ENCODE peak calls at places on chromosome 16, in six cellular contexts. N is Caco-2, J is mucosa of descending colon, W is uterus, X is GM23248, I is cardiac muscle cell. R is an unnamed sample. For H3K4me1, the result is how much of the 10 kb centered on the place peaks cover.

GRCh38 chr16:22420606-22421135 is 46.3 kb upstream of the CDR2 start:
- DNase-seq in X (no peak), I (no peak), N (no peak), J (no peak), W (no peak), R (no peak)

GRCh38 chr16:58329147-58329546 is 34.3 kb upstream of the PRSS54 start:
- DNase-seq in N (no peak), I (peak), J (no peak), X (peak), W (no peak), R (no peak)

GRCh38 chr16:83113317-83113716 is 486.5 kb downstream of the CDH13 start:
- DNase-seq in I (peak), X (peak), N (peak), J (no peak), W (no peak), R (no peak)

GRCh38 chr16:77330332-77331043 is 104.3 kb downstream of the ADAMTS18 start:
- DNase-seq in J (no peak), I (no peak), W (no peak), X (no peak), N (no peak), R (no peak)

GRCh38 chr16:46801428-46802049 is 29.4 kb downstream of the C16orf87 start:
- DNase-seq in X (peak), J (no peak), I (peak), N (no peak), W (no peak), R (no peak)

GRCh38 chr16:56477096-56477878 is 25.9 kb downstream of the OGFOD1 start:
- DNase-seq in X (peak), J (no peak), W (no peak), I (peak), N (no peak), R (no peak)

GRCh38 chr16:86363836-86364618 is 146.3 kb upstream of the FOXF1 start:
- DNase-seq in J (no peak), X (peak), I (peak), N (no peak), W (no peak), R (no peak)

GRCh38 chr16:4748682-4749411 is 14.5 kb downstream of the DNAAF8 start:
- DNase-seq in N (no peak), I (no peak), W (no peak), X (no peak), J (no peak), R (no peak)

GRCh38 chr16:14505846-14506245 is 124.2 kb downstream of the PARN start:
- DNase-seq in I (peak), N (no peak), W (no peak), X (peak), J (no peak), R (no peak)

GRCh38 chr16:71927383-71927782 is 32.1 kb downstream of the IST1 start:
- DNase-seq in N (no peak), I (peak), W (peak), X (peak), J (no peak), R (peak)

GRCh38 chr16:48534601-48535340 is 75.2 kb downstream of the N4BP1 start:
- DNase-seq in I (no peak), X (no peak), N (no peak), W (no peak), J (no peak), R (no peak)

GRCh38 chr16:47254771-47255170 is 111.0 kb upstream of the NETO2 start:
- DNase-seq in X (no peak), I (no peak), N (no peak), J (no peak), W (no peak), R (no peak)

GRCh38 chr16:78650675-78651074 is 551.2 kb downstream of the WWOX start:
- DNase-seq in W (no peak), I (no peak), X (no peak), N (no peak), J (no peak), R (no peak)

GRCh38 chr16:610513-611381 is 20.0 kb upstream of the WFIKKN1 start:
- DNase-seq in X (peak), W (no peak), I (no peak), N (no peak), J (peak), R (no peak)

GRCh38 chr16:68364601-68364998 is 53.8 kb downstream of the PRMT7 start:
- DNase-seq in W (no peak), X (peak), N (no peak), I (peak), J (peak), R (no peak)

GRCh38 chr16:69443809-69444611 is 19.6 kb downstream of the CYB5B start:
- DNase-seq in J (no peak), W (peak), I (peak), N (no peak), X (peak), R (no peak)

GRCh38 chr16:81632392-81633146 is 146.5 kb upstream of the PLCG2 start:
- DNase-seq in X (peak), W (no peak), N (no peak), J (no peak), I (peak), R (peak)

GRCh38 chr16:50489187-50489586 is 59.0 kb upstream of the NKD1 start:
- DNase-seq in X (no peak), I (no peak), W (no peak), J (no peak), N (no peak), R (no peak)

GRCh38 chr16:24737391-24737871 is 8.0 kb downstream of the TNRC6A start:
- DNase-seq in I (peak), W (no peak), X (peak), J (no peak), N (no peak), R (no peak)

GRCh38 chr16:48556913-48557351 is 53.0 kb downstream of the N4BP1 start:
- DNase-seq in N (no peak), I (peak), X (peak), J (no peak), W (no peak), R (no peak)

GRCh38 chr16:63530974-63531373 is 1494.7 kb upstream of the CDH8 start:
- DNase-seq in N (no peak), J (no peak), I (no peak), X (no peak), W (no peak), R (no peak)

GRCh38 chr16:426115-426905 is 861 bp downstream of the RAB11FIP3 start:
- DNase-seq in W (no peak), X (peak), N (no peak), J (no peak), I (no peak), R (no peak)

GRCh38 chr16:81709369-81709900 is 69.7 kb upstream of the PLCG2 start:
- DNase-seq in X (no peak), N (no peak), J (no peak), W (no peak), I (no peak), R (no peak)

DNA sequence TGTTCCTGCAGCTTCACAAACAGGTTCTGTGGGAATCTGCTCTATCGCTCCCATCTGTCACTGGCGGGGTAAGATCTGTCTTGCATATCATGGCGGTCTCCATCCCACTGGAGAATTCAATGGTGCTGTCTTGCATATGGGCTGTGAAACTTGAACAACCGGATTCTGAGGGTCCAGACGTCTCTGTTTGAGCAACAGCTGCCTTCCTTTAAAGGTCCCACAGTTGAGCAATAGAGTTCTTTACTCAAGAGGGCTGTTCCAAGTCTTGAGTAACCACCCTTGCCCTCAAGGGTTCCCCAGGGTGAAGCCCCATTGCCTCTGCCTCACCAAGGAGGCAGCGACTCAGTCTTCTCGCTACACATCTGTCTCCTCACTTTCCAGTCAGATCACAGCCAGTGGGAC is 50.8 kb downstream of the ZFHX3 start:
- DNase-seq in J (no peak), W (no peak), N (peak), X (peak), I (peak), R (no peak)
- H3K4me1 ChIP-seq in J (under half), W (under half), N (half or more), X (under half), I (under half), R (under half)

DNA sequence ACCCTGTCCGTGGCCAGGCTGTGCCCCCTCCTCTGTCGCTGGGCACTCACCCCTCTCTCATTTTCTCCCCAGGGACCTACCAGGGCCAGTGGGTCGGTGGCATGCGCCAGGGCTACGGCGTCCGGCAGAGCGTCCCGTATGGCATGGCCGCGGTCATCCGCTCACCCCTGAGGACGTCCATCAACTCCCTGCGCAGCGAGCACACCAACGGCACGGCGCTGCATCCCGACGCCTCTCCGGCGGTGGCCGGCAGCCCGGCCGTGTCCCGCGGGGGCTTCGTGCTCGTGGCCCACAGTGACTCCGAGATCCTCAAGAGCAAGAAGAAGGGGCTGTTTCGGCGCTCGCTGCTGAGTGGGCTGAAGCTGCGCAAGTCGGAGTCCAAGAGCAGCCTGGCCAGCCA is 41.9 kb downstream of the JPH3 start:
- DNase-seq in N (no peak), X (no peak), W (no peak), I (no peak), J (no peak), R (no peak)
- H3K4me3 ChIP-seq in N (no peak), X (no peak), W (no peak), I (no peak), J (no peak), R (no peak)

GRCh38 chr16:12846592-12846991 is 42.9 kb upstream of the CPPED1 start:
- DNase-seq in J (no peak), W (no peak), X (no peak), N (no peak), I (no peak), R (no peak)

GRCh38 chr16:12850186-12850585 is 46.5 kb upstream of the CPPED1 start:
- DNase-seq in X (no peak), I (no peak), J (no peak), W (no peak), N (no peak), R (no peak)

DNA sequence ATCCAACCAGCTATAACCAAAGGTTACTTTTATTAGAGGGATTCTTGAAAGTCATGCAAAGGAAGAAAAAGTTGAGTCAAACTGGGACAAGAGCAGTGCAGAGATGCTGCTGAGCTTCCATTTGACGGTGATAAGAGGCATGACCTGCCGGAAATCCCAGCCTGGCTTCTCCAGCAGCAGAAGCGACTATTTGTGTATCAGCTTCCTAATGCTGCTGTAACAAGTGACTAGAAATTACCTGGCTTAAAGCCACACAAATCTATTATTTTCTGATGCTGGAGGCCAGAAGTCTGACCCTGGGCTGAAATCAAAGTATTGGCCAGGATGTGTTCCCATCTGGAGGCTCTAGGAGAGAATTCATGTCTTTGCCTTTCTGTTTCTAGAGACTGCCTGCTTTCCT is 41.6 kb upstream of the CPPED1 start:
- DNase-seq in I (no peak), N (no peak), X (no peak), J (no peak), W (no peak), R (no peak)
- H3K4me1 ChIP-seq in I (under half), N (under half), X (under half), J (under half), W (under half), R (under half)

GRCh38 chr16:67226804-67227566 is at the start of gene TMEM208:
- DNase-seq in X (peak), W (peak), J (peak), N (peak), I (peak), R (peak)

GRCh38 chr16:67227567-67227921 is 614 bp downstream of the TMEM208 start:
- DNase-seq in X (peak), N (no peak), J (no peak), I (no peak), W (no peak), R (no peak)

GRCh38 chr16:67228905-67229304 is 2.0 kb downstream of the TMEM208 start:
- DNase-seq in W (no peak), X (no peak), J (peak), N (no peak), I (no peak), R (no peak)

GRCh38 chr16:67226295-67226803 is 581 bp upstream of the TMEM208 start:
- DNase-seq in W (no peak), X (peak), I (no peak), N (no peak), J (no peak), R (no peak)

GRCh38 chr16:67228034-67228785 is 1.3 kb downstream of the TMEM208 start:
- DNase-seq in N (no peak), X (no peak), J (peak), W (no peak), I (no peak), R (no peak)
- H3K4me3 ChIP-seq in N (peak), X (peak), J (no peak), W (peak), I (no peak), R (peak)

GRCh38 chr16:2044541-2044940 is 3.1 kb downstream of the NTHL1 start:
- DNase-seq in W (no peak), J (peak), N (no peak), I (no peak), X (no peak), R (no peak)
- H3K4me1 ChIP-seq in W (under half), J (half or more), N (under half), I (under half), X (under half), R (under half)

GRCh38 chr16:3175157-3176153 is 12.5 kb upstream of the OR1F1 start:
- DNase-seq in J (no peak), X (no peak), N (no peak), W (no peak), I (peak), R (no peak)
- H3K4me3 ChIP-seq in J (no peak), X (no peak), N (no peak), W (no peak), I (no peak), R (no peak)

GRCh38 chr16:84813141-84813933 is 6.4 kb upstream of the CRISPLD2 start:
- DNase-seq in I (no peak), N (no peak), J (peak), W (no peak), X (no peak), R (no peak)
- H3K4me1 ChIP-seq in I (under half), N (under half), J (under half), W (under half), X (under half), R (under half)

DNA sequence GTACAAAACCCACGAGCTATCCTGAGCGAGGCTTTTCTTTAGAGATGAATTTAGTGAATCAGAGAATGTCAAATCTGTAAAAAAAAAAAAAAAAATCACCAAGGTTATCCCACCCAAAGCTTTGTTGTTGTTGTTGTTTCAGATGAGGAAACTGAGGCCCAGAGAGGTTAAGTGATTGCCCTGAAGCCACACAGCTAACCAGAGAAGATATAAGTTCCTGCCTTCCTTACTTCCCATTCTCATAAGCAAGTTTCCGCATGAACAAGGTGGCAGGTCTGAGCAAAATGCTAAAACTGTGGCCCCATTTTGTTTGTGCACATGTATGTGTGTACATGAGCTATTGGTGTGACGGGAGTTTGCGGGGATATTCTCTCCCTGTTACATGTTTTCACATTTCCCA is 352.1 kb upstream of the ZFHX3 start:
- DNase-seq in N (no peak), X (no peak), W (no peak), J (no peak), I (no peak), R (no peak)
- H3K4me3 ChIP-seq in N (no peak), X (no peak), W (no peak), J (no peak), I (no peak), R (no peak)

DNA sequence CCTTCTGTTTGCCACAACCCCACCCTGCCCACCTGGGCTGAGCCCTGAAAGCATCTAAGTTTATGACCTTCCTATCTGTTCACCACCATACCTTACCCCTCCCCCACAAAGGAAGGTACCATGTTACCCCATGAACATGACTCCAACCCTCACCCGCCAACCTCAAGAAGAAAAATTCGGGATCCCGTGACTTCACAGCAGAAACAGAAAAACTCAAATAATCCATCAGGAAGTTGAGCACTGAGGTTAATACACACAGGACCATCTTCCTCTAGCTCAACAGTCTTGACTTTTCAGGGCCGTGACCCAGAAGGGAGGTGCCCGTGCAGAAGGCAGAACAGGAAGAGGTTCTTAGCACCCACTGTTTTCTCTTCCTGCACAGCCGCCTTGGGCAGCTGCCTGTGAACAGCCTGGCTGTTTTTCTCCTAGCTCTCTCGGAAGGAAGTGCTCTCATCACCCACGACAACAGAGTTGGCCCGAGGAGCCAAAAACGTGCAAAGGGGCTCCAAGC is 101.3 kb downstream of the XYLT1 start:
- DNase-seq in I (peak), J (peak), X (no peak), W (no peak), N (no peak), R (peak)
- H3K4me1 ChIP-seq in I (under half), J (under half), X (under half), W (under half), N (under half), R (under half)

DNA sequence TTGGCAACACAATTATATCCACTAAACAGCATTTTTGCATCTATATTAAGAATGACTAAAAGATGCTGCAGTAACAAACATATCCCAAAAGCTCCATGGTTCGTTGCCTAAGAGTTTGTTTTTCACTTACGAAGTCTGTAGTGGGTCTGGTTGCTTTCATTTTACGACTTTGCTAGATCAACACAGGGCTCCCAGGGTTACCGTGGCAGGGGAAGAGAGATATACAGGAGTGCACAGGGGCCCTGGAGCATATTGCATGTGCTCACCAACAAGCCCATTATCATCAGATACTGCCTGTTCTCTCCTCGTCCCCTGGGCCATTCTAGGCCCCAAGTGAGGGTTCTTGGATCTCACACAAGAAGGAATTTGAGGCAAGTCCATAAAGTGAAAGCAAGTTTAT is 3.1 kb upstream of the MMP2 start:
- DNase-seq in J (no peak), I (peak), X (peak), N (no peak), W (peak), R (no peak)
- H3K4me3 ChIP-seq in J (no peak), I (no peak), X (no peak), N (no peak), W (peak), R (no peak)

R was measured in breast epithelium.